ENCODE peak calls at places on chromosomes 12 and 14, in seven cellular contexts. R is SK-N-SH, D is HepG2, X is GM12892, V is H1, Z is K562, G is GM12878. M is an unnamed sample.
A peak's percentile ranks its signal among the peaks of the same experiment; 100 is the strongest.

GRCh38 chr12:2170376-2170775 is 117.6 kb downstream of the CACNA1C start:
- DNase-seq in R (no peak), D (no peak), X (no peak), V (no peak), Z (no peak), G (no peak), M (no peak)

GRCh38 chr12:65878540-65878939 is 54.3 kb downstream of the HMGA2 start:
- DNase-seq in R (no peak), D (no peak), X (no peak), V (no peak), Z (no peak), G (no peak), M (no peak)

GRCh38 chr12:78898416-78898815 is 33.8 kb downstream of the SYT1 start:
- DNase-seq in R (peak; percentile 25), D (no peak), X (no peak), V (no peak), Z (no peak), G (no peak), M (no peak)

GRCh38 chr14:103059556-103059955 is 2.2 kb upstream of the CDC42BPB start:
- DNase-seq in R (no peak), D (no peak), X (no peak), V (no peak), Z (no peak), G (no peak), M (no peak)

GRCh38 chr12:98224584-98225221 is 290.7 kb upstream of the TMPO start:
- DNase-seq in R (no peak), D (no peak), X (no peak), V (no peak), Z (no peak), G (peak; percentile 52), M (no peak)

GRCh38 chr12:105417732-105418131 is 87.2 kb downstream of the C12orf75 start:
- DNase-seq in R (no peak), D (no peak), X (no peak), V (no peak), Z (no peak), G (no peak), M (no peak)

GRCh38 chr14:75753696-75754095 is 92.7 kb downstream of the TTLL5 start:
- DNase-seq in R (no peak), D (no peak), X (no peak), V (no peak), Z (no peak), G (no peak), M (no peak)

GRCh38 chr14:91841065-91841464 is 26.3 kb downstream of the TC2N start:
- DNase-seq in R (no peak), D (no peak), X (no peak), V (no peak), Z (no peak), G (no peak), M (no peak)

GRCh38 chr12:92444763-92445162 is 258.0 kb upstream of the PLEKHG7 start:
- DNase-seq in R (no peak), D (no peak), X (no peak), V (no peak), Z (no peak), G (no peak), M (no peak)

GRCh38 chr12:92445253-92446081 is 257.3 kb upstream of the PLEKHG7 start:
- DNase-seq in R (no peak), D (no peak), X (no peak), V (no peak), Z (no peak), G (peak; percentile 97), M (no peak)

GRCh38 chr12:92440072-92440471 is 262.7 kb upstream of the PLEKHG7 start:
- DNase-seq in R (no peak), D (no peak), X (no peak), V (no peak), Z (no peak), G (no peak), M (no peak)

GRCh38 chr12:92442782-92443181 is 260.0 kb upstream of the PLEKHG7 start:
- DNase-seq in R (no peak), D (no peak), X (no peak), V (no peak), Z (no peak), G (no peak), M (no peak)

DNA sequence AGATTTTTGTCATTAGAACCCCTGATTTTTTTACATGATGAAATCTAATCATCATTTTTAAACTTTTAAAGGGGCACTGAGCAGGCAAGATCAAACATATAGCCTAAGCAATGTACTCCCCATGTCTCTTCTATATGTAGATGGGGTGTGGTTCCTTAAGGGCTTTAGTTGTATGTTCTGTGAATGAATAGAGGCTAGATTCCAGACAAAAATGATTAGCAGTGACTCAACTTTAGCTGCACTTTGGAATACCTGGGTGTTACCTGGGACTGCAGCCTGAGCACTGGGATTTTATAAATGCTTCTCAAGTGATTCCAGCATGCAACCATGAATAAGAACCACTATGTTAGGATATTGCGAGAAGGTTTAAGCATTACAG is 256.7 kb upstream of the PLEKHG7 start:
- DNase-seq in R (no peak), D (no peak), X (no peak), V (no peak), Z (no peak), G (no peak), M (no peak)
- TF ChIP-seq TAF1 in R (no peak), D (no peak), X (no peak), V (no peak), Z (no peak), G (no peak), M (no peak)

GRCh38 chr12:81558031-81558430 is 201.1 kb downstream of the PPFIA2 start:
- DNase-seq in R (no peak), D (no peak), X (no peak), V (no peak), Z (no peak), G (no peak), M (no peak)
- TF ChIP-seq TAF1 in R (no peak), D (no peak), X (no peak), V (no peak), Z (no peak), G (no peak), M (no peak)

DNA sequence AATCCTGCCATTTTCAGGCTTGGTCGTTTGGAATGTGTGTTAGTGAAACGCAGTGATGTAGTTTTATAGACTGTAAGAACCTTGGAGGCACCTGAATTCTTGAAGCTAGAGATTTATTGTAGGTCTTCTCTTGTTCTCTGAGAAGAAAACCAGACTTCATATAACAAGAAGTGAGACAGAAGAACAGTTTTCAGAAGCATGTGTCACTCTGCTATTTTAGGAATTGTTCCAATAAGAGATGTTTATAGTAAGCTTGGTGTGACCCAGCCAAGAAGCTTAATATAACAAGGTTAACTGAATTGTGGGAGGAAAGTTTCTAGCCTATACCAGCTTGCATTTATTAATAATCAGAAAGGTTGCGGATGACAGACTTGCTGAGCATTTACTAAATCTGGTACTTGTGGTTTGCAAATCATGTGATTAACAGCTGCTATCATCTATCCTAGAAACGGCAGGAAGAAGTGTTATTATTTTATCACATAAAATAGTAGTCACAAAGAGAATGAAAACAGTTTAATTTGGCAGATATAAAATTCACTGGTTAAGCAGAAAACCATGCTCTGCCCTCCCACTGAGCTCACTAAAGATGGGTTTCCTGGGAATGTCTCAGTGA is 49.2 kb upstream of the BCAT1 start:
- DNase-seq in R (no peak), D (no peak), X (no peak), V (no peak), Z (no peak), G (peak; percentile 92), M (peak; percentile 14)
- TF ChIP-seq TAF1 in R (no peak), D (no peak), X (no peak), V (no peak), Z (no peak), G (no peak), M (no peak)

GRCh38 chr12:90174198-90174510 is 465.5 kb upstream of the ATP2B1 start:
- DNase-seq in R (no peak), D (no peak), X (no peak), V (no peak), Z (no peak), G (peak; percentile 2), M (no peak)
- TF ChIP-seq TAF1 in R (no peak), D (no peak), X (no peak), V (no peak), Z (no peak), G (no peak), M (no peak)

GRCh38 chr12:54376596-54377468 is 7.7 kb downstream of the ZNF385A start:
- DNase-seq in R (no peak), D (no peak), X (no peak), V (no peak), Z (no peak), G (no peak), M (no peak)
- TF ChIP-seq TAF1 in R (no peak), D (no peak), X (no peak), V (no peak), Z (no peak), G (no peak), M (no peak)

M was measured in GM12891.